ENCODE peak calls at places on chromosomes 5 and 9, in six cellular contexts. U is cardiac muscle cell; K is stimulated activated CD8-positive, alpha-beta memory T cell treated with anti-CD3 and anti-CD28 coated beads, Interleukin-4, amount 100 ng/mL, for 1 hour; T is kidney tubule cell; B is CD8-positive, alpha-beta memory T cell; X is mesenteric fat pad. J is an unnamed sample.

GRCh38 chr9:91775011-91775707 is 174.9 kb downstream of the ROR2 start:
- DNase-seq in U (peak), K (peak), T (peak), B (peak), X (peak), J (no peak)

GRCh38 chr9:136011703-136012496 is 50.7 kb upstream of the UBAC1 start:
- DNase-seq in U (peak), K (no peak), T (peak), B (no peak), X (no peak), J (no peak)

GRCh38 chr9:87610200-87611155 is 112.8 kb downstream of the DAPK1 start:
- DNase-seq in U (peak), K (no peak), T (no peak), B (no peak), X (no peak), J (no peak)

GRCh38 chr5:119476341-119476740 is 24.0 kb downstream of the HSD17B4 start:
- DNase-seq in U (no peak), K (no peak), T (no peak), B (no peak), X (no peak), J (no peak)

GRCh38 chr5:67265951-67266350 is 69.4 kb upstream of the CD180 start:
- DNase-seq in U (peak), K (no peak), T (no peak), B (no peak), X (no peak), J (no peak)

GRCh38 chr9:34256104-34256503 is 73.0 kb downstream of the KIF24 start:
- DNase-seq in U (no peak), K (no peak), T (peak), B (no peak), X (no peak), J (no peak)

GRCh38 chr5:171342362-171343111 is 33.5 kb downstream of the TLX3 start:
- DNase-seq in U (peak), K (no peak), T (peak), B (peak), X (peak), J (peak)

GRCh38 chr5:62340392-62340791 is 34.4 kb downstream of the KIF2A start:
- DNase-seq in U (peak), K (no peak), T (no peak), B (no peak), X (no peak), J (no peak)

GRCh38 chr5:51385214-51385613 is 2.0 kb downstream of the ISL1 start:
- DNase-seq in U (no peak), K (no peak), T (no peak), B (no peak), X (no peak), J (no peak)

GRCh38 chr9:126497673-126498255 is 116.0 kb upstream of the LMX1B start:
- DNase-seq in U (no peak), K (no peak), T (no peak), B (no peak), X (no peak), J (no peak)

GRCh38 chr5:173329370-173330150 is 1.3 kb upstream of the STC2 start:
- DNase-seq in U (no peak), K (no peak), T (peak), B (no peak), X (no peak), J (no peak)

GRCh38 chr5:90866915-90867715 is 308.5 kb downstream of the ADGRV1 start:
- DNase-seq in U (peak), K (no peak), T (peak), B (no peak), X (no peak), J (no peak)

GRCh38 chr9:84997472-84997871 is 327.9 kb downstream of the NTRK2 start:
- DNase-seq in U (no peak), K (no peak), T (no peak), B (no peak), X (no peak), J (no peak)

GRCh38 chr5:132059043-132059695 is 1.3 kb upstream of the IL3 start:
- DNase-seq in U (no peak), K (no peak), T (no peak), B (no peak), X (peak), J (no peak)

GRCh38 chr9:124221685-124222084 is 36.1 kb upstream of the NEK6 start:
- DNase-seq in U (no peak), K (no peak), T (no peak), B (no peak), X (no peak), J (no peak)

GRCh38 chr9:93669116-93669957 is 93.0 kb downstream of the PHF2 start:
- DNase-seq in U (no peak), K (no peak), T (no peak), B (no peak), X (peak), J (no peak)

GRCh38 chr5:15683332-15683731 is 183.4 kb downstream of the FBXL7 start:
- DNase-seq in U (peak), K (no peak), T (no peak), B (no peak), X (no peak), J (no peak)

GRCh38 chr9:14188011-14188410 is 125.9 kb downstream of the NFIB start:
- DNase-seq in U (no peak), K (no peak), T (no peak), B (no peak), X (no peak), J (no peak)

GRCh38 chr9:121278535-121279169 is 10.7 kb downstream of the GSN start:
- DNase-seq in U (peak), K (no peak), T (peak), B (no peak), X (no peak), J (no peak)

GRCh38 chr9:117344892-117345660 is 69.8 kb downstream of the ASTN2 start:
- DNase-seq in U (no peak), K (no peak), T (no peak), B (no peak), X (no peak), J (no peak)

GRCh38 chr5:88836195-88836838 is 46.7 kb downstream of the MEF2C start:
- DNase-seq in U (peak), K (no peak), T (no peak), B (no peak), X (no peak), J (no peak)

GRCh38 chr5:181245427-181246275 is 1.9 kb upstream of the RACK1 start:
- DNase-seq in U (no peak), K (no peak), T (peak), B (no peak), X (peak), J (no peak)

GRCh38 chr5:75566710-75567309 is 44.4 kb upstream of the ANKDD1B start:
- DNase-seq in U (peak), K (no peak), T (peak), B (no peak), X (no peak), J (peak)

GRCh38 chr5:133360693-133361479 is 251.5 kb downstream of the FSTL4 start:
- DNase-seq in U (no peak), K (no peak), T (no peak), B (no peak), X (peak), J (no peak)

GRCh38 chr5:88667187-88668141 is 215.5 kb downstream of the MEF2C start:
- DNase-seq in U (no peak), K (no peak), T (no peak), B (no peak), X (no peak), J (no peak)

GRCh38 chr9:33146298-33146697 is 20.8 kb downstream of the B4GALT1 start:
- DNase-seq in U (no peak), K (no peak), T (no peak), B (no peak), X (peak), J (no peak)

GRCh38 chr9:32705059-32705458 is 69.6 kb upstream of the TAF1L start:
- DNase-seq in U (no peak), K (no peak), T (peak), B (no peak), X (no peak), J (no peak)

GRCh38 chr9:105757496-105758251 is 63.3 kb downstream of the TMEM38B start:
- DNase-seq in U (peak), K (no peak), T (no peak), B (no peak), X (no peak), J (no peak)

GRCh38 chr5:149550608-149551226 is 522 bp downstream of the CSNK1A1 start:
- DNase-seq in U (no peak), K (no peak), T (no peak), B (no peak), X (no peak), J (no peak)

GRCh38 chr9:108811944-108812343 is 43.8 kb downstream of the ACTL7B start:
- DNase-seq in U (no peak), K (no peak), T (no peak), B (no peak), X (no peak), J (no peak)

GRCh38 chr5:127343313-127343712 is 52.7 kb downstream of the MEGF10 start:
- DNase-seq in U (no peak), K (no peak), T (no peak), B (no peak), X (no peak), J (no peak)